ENCODE peak calls at places on chromosomes 2 and 18, in four cellular contexts. Z, G, R and V are unnamed samples.

GRCh38 chr2:195710407-195710806 is 53.4 kb downstream of the SLC39A10 start:
- DNase-seq in Z (no peak), G (no peak), R (no peak), V (no peak)

GRCh38 chr18:41226186-41226585 is 728.8 kb upstream of the PIK3C3 start:
- DNase-seq in Z (no peak), G (no peak), R (no peak), V (no peak)

GRCh38 chr2:181546086-181546485 is 88.9 kb downstream of the ITGA4 start:
- DNase-seq in Z (no peak), G (no peak), R (no peak), V (no peak)

GRCh38 chr2:235591231-235591730 is 97.4 kb downstream of the AGAP1 start:
- DNase-seq in Z (no peak), G (no peak), R (no peak), V (no peak)

GRCh38 chr2:156331572-156332451 is 709 bp downstream of the NR4A2 start:
- DNase-seq in Z (peak), G (peak), R (peak), V (no peak)

GRCh38 chr2:200135082-200135481 is 171.4 kb upstream of the SPATS2L start:
- DNase-seq in Z (no peak), G (no peak), R (no peak), V (no peak)

GRCh38 chr2:223779877-223780276 is 57.5 kb downstream of the AP1S3 start:
- DNase-seq in Z (no peak), G (no peak), R (no peak), V (no peak)

GRCh38 chr2:110858135-110858737 is 125.9 kb downstream of the ACOXL start:
- DNase-seq in Z (no peak), G (peak), R (peak), V (no peak)

GRCh38 chr2:128315829-128316776 is 2.6 kb downstream of the HS6ST1 start:
- DNase-seq in Z (peak), G (no peak), R (peak), V (no peak)

GRCh38 chr2:182208421-182208820 is 218.4 kb downstream of the PDE1A start:
- DNase-seq in Z (no peak), G (no peak), R (no peak), V (no peak)

DNA sequence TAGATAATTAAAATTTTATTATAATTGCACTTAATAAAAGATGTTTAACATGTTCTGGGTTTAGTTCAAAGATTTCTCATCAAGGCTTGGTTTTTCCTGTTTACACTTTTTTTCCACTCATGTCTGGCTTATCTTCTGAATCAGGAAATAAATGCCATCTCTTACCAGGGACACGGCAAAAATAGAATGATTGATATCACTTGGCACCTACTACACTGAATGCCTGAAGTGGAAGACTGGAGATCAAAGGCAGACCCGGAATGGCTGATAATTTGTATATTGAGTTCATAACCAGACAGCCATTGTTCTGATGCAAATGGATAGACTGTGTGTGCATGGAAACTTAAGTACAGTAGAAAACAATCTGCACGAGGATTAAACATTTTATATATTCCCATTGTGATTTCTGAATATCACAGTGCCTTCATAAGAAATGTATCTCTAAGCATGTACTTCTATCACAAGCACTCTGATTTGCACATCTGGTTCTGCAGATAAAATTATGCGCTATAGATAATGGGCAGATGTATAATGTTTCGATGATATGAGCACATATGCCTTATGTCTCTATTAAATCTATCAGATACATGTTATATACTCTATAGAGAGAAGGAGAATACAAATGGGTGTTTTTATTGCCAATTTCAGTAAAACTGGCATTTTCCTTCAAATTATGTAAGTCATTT is 304.8 kb downstream of the RND3 start:
- DNase-seq in Z (no peak), G (no peak), R (no peak), V (no peak)
- TF ChIP-seq POLR2AphosphoS5 in Z (no peak), G (no peak), R (no peak), V (no peak)

GRCh38 chr2:112023707-112024106 is 31.4 kb upstream of the TMEM87B start:
- DNase-seq in Z (peak), G (no peak), R (no peak), V (no peak)
- TF ChIP-seq POLR2AphosphoS5 in Z (no peak), G (no peak), R (no peak), V (no peak)

DNA sequence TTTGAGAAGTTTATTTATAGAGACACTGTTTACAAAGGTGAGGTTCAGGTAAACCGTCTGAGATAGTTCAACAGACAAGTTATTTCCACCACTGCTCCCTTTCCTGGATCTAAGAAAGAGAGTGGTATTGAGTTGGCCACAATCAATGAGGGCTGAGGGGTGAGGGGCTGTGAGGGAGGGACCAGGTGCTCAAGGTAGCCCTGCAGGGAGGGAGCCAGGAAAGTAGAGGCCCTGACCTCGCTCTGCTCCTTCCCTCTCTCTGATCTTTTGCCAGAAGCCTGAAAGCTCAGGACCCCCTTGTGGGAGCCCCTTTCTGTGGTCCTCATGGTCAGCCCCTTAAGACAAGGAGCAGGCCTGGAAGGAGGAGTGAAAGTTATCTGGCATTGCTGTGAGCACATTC is 29.8 kb downstream of the COL4A3 start:
- DNase-seq in Z (no peak), G (no peak), R (no peak), V (no peak)
- TF ChIP-seq POLR2AphosphoS5 in Z (no peak), G (no peak), R (no peak), V (no peak)

GRCh38 chr18:12317664-12318333 is 9.8 kb downstream of the TUBB6 start:
- DNase-seq in Z (no peak), G (no peak), R (no peak), V (no peak)
- TF ChIP-seq POLR2AphosphoS5 in Z (peak), G (no peak), R (peak), V (peak)

GRCh38 chr2:226066873-226067272 is 667.4 kb downstream of the NYAP2 start:
- DNase-seq in Z (no peak), G (no peak), R (no peak), V (no peak)

GRCh38 chr2:226063704-226064390 is 664.3 kb downstream of the NYAP2 start:
- DNase-seq in Z (no peak), G (no peak), R (no peak), V (no peak)

DNA sequence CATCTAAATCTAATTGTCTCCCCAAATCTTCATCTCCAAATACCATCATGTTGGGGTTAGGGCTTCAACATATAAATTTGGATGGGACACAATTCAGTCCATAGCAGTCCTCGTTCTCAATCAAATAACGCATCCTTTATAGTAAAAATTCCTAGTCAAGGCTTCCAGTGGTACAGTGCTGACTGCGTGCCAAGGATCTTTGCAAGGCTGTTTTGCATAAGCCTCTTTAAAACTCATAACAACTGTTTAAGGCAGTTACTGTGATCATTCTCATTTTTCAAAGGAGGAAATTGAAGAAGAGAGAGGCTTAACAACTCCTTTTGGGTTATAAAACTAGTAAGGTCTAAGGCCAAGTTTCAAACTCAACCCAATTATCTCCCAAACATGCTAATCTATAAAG is 666.9 kb downstream of the NYAP2 start:
- DNase-seq in Z (no peak), G (no peak), R (no peak), V (no peak)
- TF ChIP-seq POLR2AphosphoS5 in Z (no peak), G (no peak), R (no peak), V (no peak)

GRCh38 chr2:241675885-241676284 is 10.7 kb downstream of the DTYMK start:
- DNase-seq in Z (no peak), G (no peak), R (no peak), V (no peak)
- TF ChIP-seq POLR2AphosphoS5 in Z (no peak), G (no peak), R (no peak), V (peak)

GRCh38 chr2:237603718-237604362 is 13.3 kb upstream of the RAB17 start:
- DNase-seq in Z (no peak), G (peak), R (no peak), V (peak)
- TF ChIP-seq POLR2AphosphoS5 in Z (peak), G (peak), R (peak), V (no peak)

DNA sequence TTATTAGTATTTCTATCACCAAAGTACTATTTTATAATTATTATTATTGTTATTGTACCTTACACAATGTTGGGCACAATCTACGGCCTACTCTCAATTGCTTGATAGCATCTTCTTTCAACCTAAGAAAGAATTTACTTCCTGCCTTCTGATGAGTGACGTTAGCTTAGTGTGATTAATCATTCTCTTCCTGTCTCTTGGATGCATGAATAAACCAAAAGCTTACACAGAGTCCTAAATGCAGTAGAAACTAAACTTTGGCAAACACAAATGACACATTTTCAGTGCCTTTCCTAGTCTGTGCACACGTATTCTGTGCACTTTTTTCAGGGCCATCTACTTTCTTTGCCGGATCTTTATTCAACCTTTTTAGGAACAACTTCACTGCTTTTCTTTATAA is 19.2 kb downstream of the TRAK2 start:
- DNase-seq in Z (no peak), G (no peak), R (no peak), V (no peak)
- TF ChIP-seq POLR2AphosphoS5 in Z (no peak), G (no peak), R (no peak), V (no peak)